ENCODE peak calls at places on chromosome 7, in six cellular contexts. P is CD8-positive, alpha-beta memory T cell; T is psoas muscle; A is colonic mucosa; Z is CD8-positive, alpha-beta T cell; E is cardiac muscle cell. S is an unnamed sample. For H3K36me3, the result is how much of the 10 kb centered on the place peaks cover.

GRCh38 chr7:92631830-92632487 is 41.8 kb upstream of the FAM133B start:
- DNase-seq in A (no peak), P (no peak), T (no peak), Z (no peak), E (no peak), S (no peak)

GRCh38 chr7:66902844-66903180 is 18.2 kb upstream of the TMEM248 start:
- DNase-seq in P (no peak), A (no peak), T (no peak), E (no peak), Z (no peak), S (no peak)

GRCh38 chr7:54719974-54720373 is 39.0 kb downstream of the SEC61G start:
- DNase-seq in Z (no peak), A (no peak), E (no peak), T (no peak), P (no peak), S (no peak)

GRCh38 chr7:47735431-47736345 is 153.8 kb upstream of the TNS3 start:
- DNase-seq in Z (no peak), A (no peak), P (no peak), T (no peak), E (no peak), S (no peak)

GRCh38 chr7:155857141-155857540 is 44.9 kb upstream of the SHH start:
- DNase-seq in T (no peak), A (peak), E (no peak), Z (no peak), P (no peak), S (no peak)

GRCh38 chr7:106813705-106814305 is 51.3 kb upstream of the PIK3CG start:
- DNase-seq in T (no peak), P (no peak), Z (no peak), E (no peak), A (no peak), S (no peak)

GRCh38 chr7:149809215-149809614 is 29.0 kb upstream of the ZNF862 start:
- DNase-seq in P (no peak), Z (no peak), A (no peak), E (no peak), T (no peak), S (no peak)

GRCh38 chr7:135923700-135924261 is 53.4 kb downstream of the MTPN start:
- DNase-seq in A (no peak), Z (no peak), P (no peak), T (no peak), E (no peak), S (no peak)

GRCh38 chr7:66335318-66335717 is 130.2 kb downstream of the TPST1 start:
- DNase-seq in Z (no peak), E (no peak), A (no peak), P (no peak), T (no peak), S (no peak)

GRCh38 chr7:57868771-57869483 is 418.9 kb downstream of the ZNF716 start:
- DNase-seq in E (no peak), T (peak), Z (no peak), P (no peak), A (no peak), S (no peak)

GRCh38 chr7:18570890-18571478 is 75.4 kb downstream of the HDAC9 start:
- DNase-seq in E (peak), A (no peak), Z (no peak), P (no peak), T (no peak), S (no peak)

GRCh38 chr7:18345641-18346234 is 149.8 kb upstream of the HDAC9 start:
- DNase-seq in T (no peak), E (peak), A (peak), P (peak), Z (no peak), S (no peak)

GRCh38 chr7:925601-926000 is 28.9 kb downstream of the ADAP1 start:
- DNase-seq in T (no peak), A (peak), E (no peak), P (peak), Z (peak), S (no peak)

GRCh38 chr7:23473848-23474097 is 3.5 kb upstream of the IGF2BP3 start:
- DNase-seq in A (no peak), T (no peak), E (peak), P (no peak), Z (no peak), S (no peak)

GRCh38 chr7:19405546-19405945 is 260.3 kb upstream of the FERD3L start:
- DNase-seq in A (no peak), T (no peak), P (no peak), E (no peak), Z (no peak), S (no peak)

GRCh38 chr7:16719699-16720098 is 33.9 kb upstream of the TSPAN13 start:
- DNase-seq in T (no peak), A (no peak), E (no peak), Z (no peak), P (no peak), S (no peak)

GRCh38 chr7:19709249-19709578 is 377 bp upstream of the POLR1F start:
- DNase-seq in E (no peak), P (no peak), T (no peak), A (no peak), Z (no peak), S (no peak)

GRCh38 chr7:19491821-19492452 is 216.9 kb downstream of the POLR1F start:
- DNase-seq in Z (no peak), P (no peak), A (no peak), E (peak), T (no peak), S (no peak)

GRCh38 chr7:87152897-87153641 is 816 bp downstream of the DMTF1 start:
- DNase-seq in E (peak), A (peak), T (peak), Z (no peak), P (peak), S (peak)

GRCh38 chr7:26284995-26285632 is 6.5 kb upstream of the SNX10 start:
- DNase-seq in T (no peak), A (no peak), P (no peak), E (no peak), Z (no peak), S (no peak)

GRCh38 chr7:79407351-79407750 is 46.1 kb downstream of the MAGI2 start:
- DNase-seq in T (no peak), A (no peak), E (peak), P (no peak), Z (no peak), S (no peak)

GRCh38 chr7:48144291-48144768 is 26.9 kb upstream of the ABCA13 start:
- DNase-seq in A (peak), E (no peak), P (no peak), T (no peak), Z (no peak), S (no peak)

GRCh38 chr7:142443614-142444013 is 185.8 kb upstream of the PRSS58 start:
- DNase-seq in Z (no peak), T (no peak), P (no peak), E (no peak), A (no peak), S (no peak)

GRCh38 chr7:117673839-117674238 is 194.0 kb downstream of the CFTR start:
- DNase-seq in Z (no peak), T (no peak), A (no peak), E (peak), P (no peak), S (no peak)

GRCh38 chr7:92448185-92448747 is 984 bp downstream of the GATAD1 start:
- DNase-seq in T (peak), E (peak), Z (peak), P (peak), A (peak), S (peak)

GRCh38 chr7:78189762-78190161 is 391.2 kb downstream of the PHTF2 start:
- DNase-seq in T (no peak), P (no peak), E (no peak), A (no peak), Z (no peak), S (no peak)

GRCh38 chr7:137462074-137462715 is 118.7 kb upstream of the PTN start:
- DNase-seq in E (no peak), Z (no peak), P (no peak), A (no peak), T (no peak), S (no peak)

GRCh38 chr7:141045126-141045841 is 28.6 kb upstream of the TMEM178B start:
- DNase-seq in Z (no peak), A (no peak), E (no peak), T (no peak), P (no peak), S (no peak)

GRCh38 chr7:112336261-112336660 is 114.0 kb upstream of the IFRD1 start:
- DNase-seq in P (no peak), E (no peak), Z (no peak), T (no peak), A (no peak), S (no peak)

GRCh38 chr7:28626629-28627262 is 214.4 kb downstream of the CREB5 start:
- DNase-seq in A (peak), E (peak), Z (no peak), T (no peak), P (no peak), S (no peak)

GRCh38 chr7:151247016-151247580 is 1.4 kb downstream of the SMARCD3 start:
- DNase-seq in P (no peak), Z (no peak), E (peak), T (peak), A (no peak), S (no peak)

GRCh38 chr7:151244156-151244870 is 4.2 kb downstream of the SMARCD3 start:
- DNase-seq in E (peak), A (peak), Z (no peak), P (peak), T (no peak), S (no peak)

GRCh38 chr7:151244871-151245346 is 3.6 kb downstream of the SMARCD3 start:
- DNase-seq in A (no peak), E (peak), Z (no peak), P (no peak), T (no peak), S (no peak)

GRCh38 chr7:151246161-151247015 is 2.1 kb downstream of the SMARCD3 start:
- DNase-seq in T (no peak), A (no peak), E (peak), Z (no peak), P (no peak), S (no peak)

DNA sequence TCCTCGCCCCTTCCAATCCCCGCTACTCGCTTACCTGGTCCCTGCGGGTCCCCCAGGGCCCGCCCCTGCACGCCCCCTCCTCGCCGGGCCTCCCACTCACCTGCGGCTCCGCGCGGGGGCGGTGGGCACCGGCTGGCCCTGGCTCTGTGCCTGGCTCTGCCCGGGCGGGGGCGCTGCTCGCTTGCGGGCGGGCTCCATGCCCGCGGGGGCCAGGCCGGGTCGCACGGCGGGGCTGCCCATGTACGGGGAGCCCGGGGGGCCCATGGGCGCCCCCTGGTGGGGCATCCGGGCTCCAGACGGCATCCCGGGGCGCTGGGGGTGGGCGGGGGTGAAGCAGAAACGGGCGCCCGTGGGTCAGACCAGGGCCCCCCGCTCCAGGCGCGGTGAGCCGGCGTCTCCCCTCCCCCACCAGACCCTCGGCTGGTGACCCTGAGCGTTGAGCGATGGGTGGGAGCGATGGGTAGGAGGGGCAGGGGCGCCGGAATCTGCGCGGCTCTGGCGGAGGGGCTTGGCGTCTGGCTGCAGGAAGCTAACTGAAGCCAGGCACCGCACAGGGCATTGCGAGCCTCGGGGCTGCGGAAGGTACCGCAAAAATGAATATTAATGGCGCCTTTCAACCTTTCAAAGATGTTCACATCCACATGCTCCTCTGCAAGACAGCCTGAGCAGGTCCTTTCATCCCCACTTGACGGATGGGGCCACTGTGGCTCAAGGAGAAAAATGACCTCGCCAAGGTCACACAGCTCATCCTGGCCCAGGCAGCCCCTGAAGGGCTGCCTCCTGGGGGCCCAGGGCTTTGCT is 2.9 kb downstream of the SMARCD3 start:
- DNase-seq in A (no peak), Z (peak), E (peak), P (peak), T (peak), S (peak)
- H3K36me3 ChIP-seq in A (under half), Z (under half), E (under half), P (under half), T (under half), S (under half)

GRCh38 chr7:114081606-114082425 is 163.0 kb upstream of the PPP1R3A start:
- DNase-seq in A (peak), E (peak), Z (no peak), T (no peak), P (no peak), S (no peak)
- H3K4me3 ChIP-seq in A (peak), E (no peak), Z (no peak), T (peak), P (no peak), S (no peak)

GRCh38 chr7:2799253-2799652 is 44.9 kb downstream of the GNA12 start:
- DNase-seq in Z (no peak), A (no peak), E (no peak), T (no peak), P (no peak), S (no peak)

GRCh38 chr7:2800923-2801682 is 43.0 kb downstream of the GNA12 start:
- DNase-seq in P (no peak), T (no peak), Z (no peak), A (no peak), E (no peak), S (no peak)

GRCh38 chr7:2796358-2797352 is 47.5 kb downstream of the GNA12 start:
- DNase-seq in A (peak), Z (no peak), P (no peak), E (no peak), T (peak), S (no peak)

GRCh38 chr7:2800220-2800922 is 43.7 kb downstream of the GNA12 start:
- DNase-seq in P (no peak), Z (no peak), E (no peak), T (no peak), A (no peak), S (no peak)

DNA sequence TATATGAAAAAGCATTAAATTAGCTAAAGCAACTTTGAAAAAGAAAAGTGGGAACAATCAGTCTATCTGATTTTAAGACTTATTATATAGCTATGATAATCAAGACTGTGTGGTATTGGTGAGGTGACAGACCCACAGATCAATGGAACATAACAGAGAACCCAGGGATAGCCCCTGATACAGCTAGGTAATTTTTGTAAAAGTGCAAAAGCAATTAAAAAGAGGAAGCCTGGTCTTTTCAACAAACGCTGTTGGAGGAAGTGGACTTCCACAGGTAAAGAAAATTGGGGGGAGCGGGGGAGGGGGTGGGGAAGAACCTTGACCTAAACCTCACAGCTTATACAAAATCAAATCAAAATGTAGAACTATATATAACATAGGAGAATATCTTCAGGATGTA is 45.4 kb downstream of the GNA12 start:
- DNase-seq in E (no peak), P (no peak), T (no peak), Z (no peak), A (no peak), S (no peak)
- H3K27ac ChIP-seq in E (no peak), P (no peak), T (no peak), Z (no peak), A (no peak), S (no peak)

DNA sequence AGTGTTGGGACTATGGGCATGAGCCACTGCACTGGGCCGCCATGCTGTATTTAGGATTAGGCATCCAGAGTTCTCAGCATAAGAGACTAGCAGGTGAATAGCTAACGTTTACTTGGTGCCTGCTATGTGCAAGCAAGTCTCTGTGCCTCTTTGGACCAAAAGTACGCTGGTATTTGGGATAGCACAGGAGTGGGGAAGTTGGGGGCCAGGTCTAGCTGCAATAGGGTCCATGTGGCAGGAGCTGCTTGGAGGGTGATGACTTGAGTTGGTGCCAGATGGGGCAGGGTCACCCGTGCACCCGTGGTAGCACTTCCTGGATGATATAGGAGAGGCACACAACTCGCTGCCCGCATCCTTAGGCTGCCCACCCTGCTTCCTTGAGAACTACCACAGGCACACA is 22.4 kb downstream of the NACAD start:
- DNase-seq in Z (no peak), E (no peak), T (no peak), P (no peak), A (no peak), S (no peak)
- H3K36me3 ChIP-seq in Z (half or more), E (under half), T (half or more), P (half or more), A (under half), S (under half)

GRCh38 chr7:114875171-114875570 is 46.7 kb upstream of the MDFIC start:
- DNase-seq in Z (no peak), E (no peak), A (no peak), T (no peak), P (no peak), S (no peak)
- H3K4me3 ChIP-seq in Z (no peak), E (no peak), A (no peak), T (no peak), P (no peak), S (no peak)

GRCh38 chr7:120987683-120988590 is 574 bp upstream of the CPED1 start:
- DNase-seq in E (peak), P (peak), Z (peak), T (peak), A (peak), S (peak)

GRCh38 chr7:120987280-120987679 is 1.2 kb upstream of the CPED1 start:
- DNase-seq in E (no peak), T (no peak), Z (no peak), P (no peak), A (no peak), S (no peak)

GRCh38 chr7:120989571-120990220 is 1.2 kb downstream of the CPED1 start:
- DNase-seq in Z (no peak), T (peak), P (no peak), E (no peak), A (no peak), S (no peak)

GRCh38 chr7:120990468-120991118 is 2.1 kb downstream of the CPED1 start:
- DNase-seq in P (no peak), A (no peak), Z (no peak), T (no peak), E (no peak), S (no peak)

DNA sequence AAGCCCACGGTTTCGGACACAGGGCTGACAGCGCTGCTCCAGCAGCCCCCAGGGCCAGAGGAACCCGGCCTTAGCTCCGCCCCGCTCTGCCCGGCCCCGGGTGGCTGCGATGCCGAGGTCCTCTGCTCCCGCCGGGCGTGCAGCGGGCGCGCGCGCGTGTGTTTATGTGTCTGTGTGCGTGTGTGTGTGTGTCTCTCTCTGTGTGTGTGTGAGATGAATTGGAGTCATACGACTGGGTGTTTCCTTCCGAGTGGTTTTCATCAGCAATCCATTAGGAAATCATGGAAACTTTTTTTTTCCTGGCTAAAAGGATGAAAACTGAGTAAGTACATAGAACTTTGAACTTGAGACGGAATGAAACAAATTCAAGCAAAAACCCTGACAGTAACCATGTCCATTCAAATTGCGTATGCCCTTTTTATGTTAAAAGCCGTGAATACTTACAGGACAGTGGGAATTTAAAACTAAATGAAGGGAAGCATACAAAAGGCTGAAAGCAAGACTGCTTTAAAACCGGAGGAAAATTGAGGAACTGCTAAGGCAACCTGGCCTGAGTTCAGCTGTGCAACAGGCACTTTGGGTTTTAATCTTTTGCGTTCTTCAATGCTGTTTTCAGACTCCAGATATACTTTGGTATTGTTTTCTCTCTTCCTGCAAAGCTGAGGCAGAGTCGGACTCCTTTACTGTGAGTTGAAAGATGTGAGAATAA is at the start of gene CPED1:
- DNase-seq in Z (no peak), E (peak), P (peak), T (peak), A (peak), S (peak)
- H3K27ac ChIP-seq in Z (no peak), E (peak), P (peak), T (peak), A (peak), S (no peak)

DNA sequence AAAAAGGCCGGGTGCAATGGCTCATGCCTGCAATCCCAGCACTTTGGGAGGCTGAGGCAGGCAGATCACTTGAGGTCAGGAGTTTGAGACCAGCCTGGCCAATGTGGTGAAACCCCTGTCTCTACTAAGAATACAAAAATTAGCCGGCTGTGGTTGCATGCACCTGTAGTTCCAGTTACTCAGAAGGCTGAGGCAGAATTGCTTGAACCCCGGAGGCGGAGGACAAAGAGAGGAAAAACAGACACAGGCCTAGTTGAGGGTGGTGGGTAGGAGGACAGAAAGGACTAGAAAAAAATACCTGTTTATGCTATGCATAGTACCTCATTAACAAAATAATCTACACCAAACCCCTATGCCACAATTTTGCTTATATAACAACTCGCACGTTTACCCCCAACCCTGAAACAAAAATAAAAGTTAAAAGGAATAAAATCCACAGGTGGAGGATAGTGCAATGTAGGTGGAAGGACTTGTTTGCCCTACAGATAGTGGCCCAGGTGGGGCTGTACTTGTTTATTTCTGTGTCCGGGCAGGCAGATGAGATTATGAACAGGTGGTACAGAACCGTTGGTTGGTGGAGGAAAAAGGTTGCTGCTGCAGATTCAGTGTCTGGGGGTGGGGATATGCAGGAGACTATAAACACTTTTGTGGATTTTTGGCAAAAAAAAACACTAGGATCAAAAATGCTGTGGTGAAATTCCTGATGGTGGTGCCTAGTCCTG is 5.1 kb downstream of the ZNF680 start:
- DNase-seq in T (no peak), E (no peak), Z (no peak), A (no peak), P (no peak), S (no peak)
- H3K36me3 ChIP-seq in T (under half), E (under half), Z (under half), A (under half), P (under half), S (under half)

GRCh38 chr7:129948877-129949291 is 3.9 kb downstream of the UBE2H start:
- DNase-seq in P (peak), T (peak), A (peak), E (peak), Z (peak), S (peak)
- H3K4me3 ChIP-seq in P (peak), T (peak), A (peak), E (peak), Z (peak), S (peak)